ENCODE peak calls at places on chromosomes 7 and 10, in five cellular contexts. A is AG04450, F is MM.1S, P is heart right ventricle, C is sigmoid colon. O is an unnamed sample.

GRCh38 chr7:84678841-84679240 is 484.3 kb upstream of the SEMA3A start:
- DNase-seq in A (no peak), F (no peak), P (no peak), C (no peak), O (no peak)

GRCh38 chr10:74585231-74586087 is 240.9 kb upstream of the KAT6B start:
- DNase-seq in A (no peak), F (peak), P (no peak), C (no peak), O (peak)

GRCh38 chr10:6597478-6597877 is 17.4 kb upstream of the PRKCQ start:
- DNase-seq in A (no peak), F (no peak), P (no peak), C (no peak), O (no peak)

GRCh38 chr10:34599401-34599800 is 215.7 kb downstream of the PARD3 start:
- DNase-seq in A (no peak), F (no peak), P (no peak), C (no peak), O (no peak)

GRCh38 chr7:6648066-6648814 is 11.1 kb downstream of the ZNF316 start:
- DNase-seq in A (no peak), F (no peak), P (no peak), C (no peak), O (no peak)

GRCh38 chr7:112743811-112744210 is 46.4 kb downstream of the TMEM168 start:
- DNase-seq in A (no peak), F (no peak), P (no peak), C (no peak), O (no peak)

GRCh38 chr7:128827248-128827958 is 2.8 kb upstream of the FLNC start:
- DNase-seq in A (no peak), F (no peak), P (peak), C (peak), O (no peak)

GRCh38 chr10:25288181-25288580 is 113.4 kb downstream of the GPR158 start:
- DNase-seq in A (no peak), F (no peak), P (no peak), C (no peak), O (no peak)

GRCh38 chr7:139358541-139359365 is 941 bp upstream of the LUC7L2 start:
- DNase-seq in A (no peak), F (peak), P (no peak), C (no peak), O (peak)

GRCh38 chr7:5314864-5315263 is 32.1 kb downstream of the SLC29A4 start:
- DNase-seq in A (no peak), F (no peak), P (no peak), C (no peak), O (no peak)

GRCh38 chr7:83697814-83698530 is 49.0 kb upstream of the SEMA3E start:
- DNase-seq in A (no peak), F (no peak), P (no peak), C (no peak), O (no peak)

GRCh38 chr7:127892488-127893314 is 138.5 kb downstream of the LRRC4 start:
- DNase-seq in A (no peak), F (no peak), P (no peak), C (no peak), O (no peak)

GRCh38 chr7:70134029-70134445 is 535.8 kb downstream of the AUTS2 start:
- DNase-seq in A (no peak), F (no peak), P (no peak), C (no peak), O (no peak)

GRCh38 chr10:93590638-93591037 is 10.4 kb downstream of the RBP4 start:
- DNase-seq in A (no peak), F (no peak), P (no peak), C (no peak), O (no peak)

GRCh38 chr7:157538321-157538720 is 201.5 kb downstream of the DNAJB6 start:
- DNase-seq in A (no peak), F (no peak), P (no peak), C (no peak), O (no peak)

GRCh38 chr10:71359364-71360046 is 37.2 kb upstream of the CDH23 start:
- DNase-seq in A (no peak), F (no peak), P (no peak), C (no peak), O (no peak)

GRCh38 chr7:144437370-144438191 is 34.1 kb upstream of the NOBOX start:
- DNase-seq in A (peak), F (peak), P (no peak), C (no peak), O (peak)

GRCh38 chr7:82945480-82945879 is 217.2 kb downstream of the PCLO start:
- DNase-seq in A (no peak), F (no peak), P (no peak), C (no peak), O (no peak)

GRCh38 chr7:150971242-150972048 is 6.7 kb downstream of the KCNH2 start:
- DNase-seq in A (no peak), F (no peak), P (peak), C (no peak), O (no peak)

GRCh38 chr10:70078937-70079336 is 26.3 kb downstream of the MACROH2A2 start:
- DNase-seq in A (no peak), F (no peak), P (no peak), C (no peak), O (no peak)

GRCh38 chr7:7761340-7761973 is 43.0 kb upstream of the RPA3 start:
- DNase-seq in A (no peak), F (peak), P (no peak), C (no peak), O (no peak)

GRCh38 chr7:109699661-109700060 is 1130.0 kb downstream of the DNAJB9 start:
- DNase-seq in A (no peak), F (no peak), P (no peak), C (no peak), O (no peak)

GRCh38 chr10:67818323-67818722 is 19.7 kb downstream of the DNAJC12 start:
- DNase-seq in A (no peak), F (no peak), P (no peak), C (no peak), O (no peak)

GRCh38 chr10:34137955-34138354 is 677.1 kb downstream of the PARD3 start:
- DNase-seq in A (no peak), F (no peak), P (no peak), C (no peak), O (no peak)

GRCh38 chr10:69644658-69645295 is 14.7 kb downstream of the FAM241B start:
- DNase-seq in A (peak), F (no peak), P (peak), C (peak), O (peak)

GRCh38 chr7:18610331-18610948 is 114.9 kb downstream of the HDAC9 start:
- DNase-seq in A (no peak), F (peak), P (no peak), C (no peak), O (no peak)

DNA sequence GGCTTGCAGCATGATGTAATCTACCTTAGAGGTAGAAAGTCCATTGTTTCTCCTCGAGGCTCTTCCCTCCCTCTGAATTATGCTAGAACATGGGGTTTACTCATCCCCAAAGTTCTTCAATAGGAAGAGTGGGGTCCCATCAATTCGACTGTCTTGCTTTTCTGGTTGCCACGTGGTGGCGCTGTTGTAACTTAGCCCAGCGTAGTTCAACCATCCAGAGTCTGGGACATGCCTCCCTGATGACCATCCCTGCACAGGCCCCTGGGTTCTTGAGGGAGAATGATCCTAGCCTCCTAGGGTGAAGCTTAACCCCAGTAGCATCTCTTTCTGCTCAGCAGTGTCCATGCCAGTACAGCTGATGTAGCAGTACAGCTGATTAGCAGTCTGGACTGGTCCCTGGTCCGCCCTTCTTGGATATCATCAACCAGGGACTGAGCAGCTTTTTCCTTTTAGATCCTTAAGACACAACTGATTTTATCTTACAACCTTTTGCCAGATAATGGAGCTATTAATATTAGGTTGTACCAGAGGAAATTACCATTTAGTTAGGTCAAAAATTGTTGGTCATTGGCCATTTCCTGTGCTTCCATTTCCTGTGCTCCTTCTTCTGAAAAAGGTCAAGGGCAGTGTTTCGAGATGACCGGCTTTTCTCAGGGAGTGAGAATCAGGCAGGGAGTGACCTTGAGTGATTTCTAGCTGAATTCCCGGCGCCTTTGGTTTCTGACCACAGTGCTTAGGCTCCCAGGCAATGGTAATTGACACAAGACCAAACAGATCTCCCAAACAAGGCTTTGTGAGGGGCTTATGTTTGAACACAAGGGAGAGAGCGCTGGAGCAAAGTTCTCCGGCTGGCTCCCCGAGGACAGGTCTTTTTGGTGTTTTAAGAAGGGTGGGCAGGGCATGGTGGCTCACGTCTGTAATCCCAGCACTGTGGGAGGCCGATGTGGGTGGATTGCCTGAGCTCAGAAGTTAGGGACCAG is 65.4 kb downstream of the TACC2 start:
- DNase-seq in A (no peak), F (no peak), P (peak), C (peak), O (peak)
- TF ChIP-seq CTCF in A (peak), F (peak), P (peak), C (peak), O (peak)

GRCh38 chr7:23074443-23075244 is 30.9 kb upstream of the KLHL7 start:
- DNase-seq in A (no peak), F (no peak), P (no peak), C (no peak), O (no peak)

GRCh38 chr7:23072916-23073315 is 32.7 kb upstream of the KLHL7 start:
- DNase-seq in A (no peak), F (no peak), P (no peak), C (no peak), O (no peak)

GRCh38 chr7:23075571-23075970 is 30.0 kb upstream of the KLHL7 start:
- DNase-seq in A (no peak), F (no peak), P (no peak), C (no peak), O (no peak)

GRCh38 chr7:23076774-23077173 is 28.8 kb upstream of the KLHL7 start:
- DNase-seq in A (no peak), F (no peak), P (no peak), C (no peak), O (no peak)

DNA sequence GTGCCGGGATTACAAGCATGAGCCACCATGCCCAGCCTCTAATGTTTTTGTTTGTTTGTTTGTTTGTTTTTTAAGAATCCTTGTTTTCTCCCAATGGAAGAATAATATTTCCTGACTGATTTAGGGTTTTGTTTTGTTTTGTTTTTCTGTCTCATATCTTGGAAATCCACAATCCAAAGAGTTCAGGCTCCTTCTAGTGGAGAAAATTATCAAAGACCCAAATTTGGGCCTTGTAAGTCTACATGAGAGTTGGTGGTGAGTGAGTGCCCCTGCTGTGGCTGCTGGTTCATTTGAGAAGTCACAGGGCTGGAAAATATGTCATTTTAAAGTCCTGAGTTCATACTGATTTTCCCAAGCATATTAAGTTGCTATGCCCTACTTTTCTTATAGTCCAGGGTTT is 33.5 kb upstream of the KLHL7 start:
- DNase-seq in A (no peak), F (no peak), P (no peak), C (no peak), O (no peak)
- TF ChIP-seq CTCF in A (peak), F (no peak), P (no peak), C (no peak), O (no peak)

GRCh38 chr7:137488038-137488437 is 144.5 kb upstream of the PTN start:
- DNase-seq in A (no peak), F (no peak), P (no peak), C (no peak), O (no peak)
- TF ChIP-seq CTCF in A (peak), F (no peak), P (peak), C (no peak), O (no peak)

GRCh38 chr7:31432831-31433340 is 81.0 kb upstream of the ITPRID1 start:
- DNase-seq in A (no peak), F (no peak), P (no peak), C (no peak), O (no peak)
- TF ChIP-seq CTCF in A (no peak), F (no peak), P (no peak), C (no peak), O (no peak)

GRCh38 chr10:82378146-82378545 is 503.2 kb downstream of the NRG3 start:
- DNase-seq in A (no peak), F (no peak), P (peak), C (no peak), O (no peak)
- TF ChIP-seq CTCF in A (no peak), F (no peak), P (no peak), C (no peak), O (no peak)

GRCh38 chr7:158705234-158705890 is 758 bp upstream of the NCAPG2 start:
- DNase-seq in A (no peak), F (peak), P (no peak), C (no peak), O (no peak)
- TF ChIP-seq CTCF in A (no peak), F (no peak), P (no peak), C (peak), O (no peak)

GRCh38 chr10:11454958-11455566 is 156.4 kb downstream of the USP6NL start:
- DNase-seq in A (no peak), F (no peak), P (no peak), C (no peak), O (peak)
- TF ChIP-seq CTCF in A (peak), F (peak), P (no peak), C (no peak), O (peak)

DNA sequence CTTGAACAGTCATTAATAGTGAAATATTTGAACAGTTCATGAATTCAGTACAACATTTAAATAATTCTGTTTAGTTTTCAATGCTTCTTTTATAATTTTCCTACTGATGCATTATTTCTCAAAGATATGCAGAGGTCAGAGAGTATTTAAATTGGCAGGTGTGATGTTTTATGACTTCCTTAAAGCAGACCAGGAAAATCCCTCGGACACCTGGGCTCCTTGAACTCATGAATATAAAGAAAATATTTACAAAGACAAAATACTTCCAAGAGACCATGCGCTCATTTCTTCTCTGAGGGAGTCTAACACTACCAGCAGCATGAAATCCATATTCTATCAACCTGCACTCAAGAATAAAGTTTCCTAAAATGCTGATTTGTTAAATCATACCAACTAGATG is 127.6 kb downstream of the IPMK start:
- DNase-seq in A (no peak), F (no peak), P (no peak), C (no peak), O (no peak)
- TF ChIP-seq CTCF in A (no peak), F (no peak), P (no peak), C (no peak), O (no peak)

GRCh38 chr7:914521-915194 is 38.3 kb downstream of the GET4 start:
- DNase-seq in A (no peak), F (no peak), P (no peak), C (peak), O (no peak)
- TF ChIP-seq CTCF in A (no peak), F (no peak), P (no peak), C (no peak), O (no peak)

O was measured in activated CD8-positive, alpha-beta T cell treated with anti-CD3 and anti-CD28 coated beads for 36 hours.